ENCODE peak calls at places on chromosomes 11 and 22, in ten cellular contexts. O, R, G, B, U, F, S, W, Y and T are unnamed samples. For H3K4me1 and H3K36me3, the result is how much of the 10 kb centered on the place peaks cover.

GRCh38 chr22:25774575-25775026 is 32.6 kb downstream of the MYO18B start:
- DNase-seq in B (no peak), O (no peak), G (no peak), W (no peak), Y (no peak), U (no peak), F (no peak), S (no peak), R (no peak), T (no peak)

GRCh38 chr11:43327987-43328386 is 16.2 kb downstream of the API5 start:
- DNase-seq in S (no peak), Y (no peak), R (no peak), B (no peak), O (peak), F (no peak), G (no peak), W (peak), U (no peak), T (no peak)

GRCh38 chr11:61969838-61970452 is 2.5 kb upstream of the FTH1 start:
- DNase-seq in F (no peak), O (no peak), W (no peak), S (no peak), R (no peak), B (no peak), Y (no peak), G (no peak), U (no peak), T (no peak)

GRCh38 chr11:74397531-74398243 is 546 bp downstream of the PGM2L1 start:
- DNase-seq in B (peak), F (peak), G (no peak), Y (no peak), U (peak), R (peak), S (no peak), W (peak), O (peak), T (peak)

GRCh38 chr22:19811211-19811621 is 43.5 kb downstream of the GNB1L start:
- DNase-seq in U (no peak), W (no peak), G (no peak), F (peak), S (no peak), B (no peak), R (no peak), Y (peak), O (peak), T (peak)

GRCh38 chr11:2804189-2804588 is 81.4 kb downstream of the CDKN1C start:
- DNase-seq in G (peak), F (peak), B (no peak), W (no peak), S (no peak), U (peak), O (no peak), R (no peak), Y (peak), T (no peak)

GRCh38 chr11:129846508-129847335 is 31.1 kb downstream of the TMEM45B start:
- DNase-seq in W (no peak), F (no peak), B (peak), Y (no peak), R (no peak), S (no peak), G (no peak), O (no peak), U (no peak), T (no peak)

GRCh38 chr22:28297504-28297903 is 378.4 kb upstream of the PITPNB start:
- DNase-seq in G (no peak), Y (no peak), S (no peak), F (no peak), O (no peak), B (no peak), R (no peak), U (no peak), W (peak), T (no peak)

GRCh38 chr11:135069884-135070283 is 657.8 kb upstream of the B3GAT1 start:
- DNase-seq in F (no peak), S (no peak), G (no peak), U (no peak), Y (no peak), B (no peak), W (no peak), R (no peak), O (no peak), T (no peak)

GRCh38 chr22:39680486-39680885 is 109.9 kb downstream of the CACNA1I start:
- DNase-seq in G (no peak), R (no peak), F (no peak), B (no peak), U (no peak), W (no peak), Y (no peak), S (no peak), O (no peak), T (no peak)

GRCh38 chr11:23769214-23769613 is 727.6 kb upstream of the LUZP2 start:
- DNase-seq in S (no peak), B (no peak), O (no peak), Y (no peak), R (no peak), W (no peak), G (no peak), U (no peak), F (no peak), T (no peak)

GRCh38 chr11:9525116-9525515 is 48.4 kb upstream of the WEE1 start:
- DNase-seq in U (no peak), W (no peak), R (no peak), S (no peak), F (no peak), G (no peak), O (no peak), B (no peak), Y (no peak), T (no peak)

GRCh38 chr11:94740083-94740974 is 27.8 kb upstream of the AMOTL1 start:
- DNase-seq in O (peak), W (no peak), B (no peak), G (no peak), R (no peak), F (peak), Y (no peak), S (peak), U (no peak), T (no peak)

GRCh38 chr22:28892175-28892731 is 8.9 kb downstream of the ZNRF3 start:
- DNase-seq in Y (no peak), F (no peak), U (no peak), G (no peak), B (no peak), W (no peak), R (no peak), O (no peak), S (no peak), T (no peak)

GRCh38 chr22:23012081-23012622 is 58.2 kb upstream of the GNAZ start:
- DNase-seq in G (no peak), W (no peak), R (no peak), U (no peak), F (no peak), Y (no peak), S (no peak), O (no peak), B (peak), T (no peak)

GRCh38 chr11:78417175-78417887 is at the start of gene GAB2:
- DNase-seq in G (no peak), B (peak), F (peak), S (peak), R (peak), Y (no peak), U (no peak), W (no peak), O (peak), T (no peak)

GRCh38 chr11:75549370-75549958 is 12.6 kb upstream of the SERPINH1 start:
- DNase-seq in U (no peak), S (no peak), O (no peak), G (no peak), W (no peak), R (no peak), Y (no peak), B (no peak), F (no peak), T (no peak)

GRCh38 chr11:33360642-33361041 is 103.5 kb downstream of the HIPK3 start:
- DNase-seq in G (no peak), U (no peak), R (no peak), S (no peak), B (no peak), F (no peak), O (no peak), Y (no peak), W (no peak), T (no peak)

GRCh38 chr22:43387815-43388214 is 24.0 kb upstream of the MPPED1 start:
- DNase-seq in W (no peak), Y (no peak), S (no peak), R (no peak), B (no peak), U (no peak), F (peak), G (no peak), O (no peak), T (no peak)

GRCh38 chr11:134282121-134283045 is 6.2 kb downstream of the GLB1L3 start:
- DNase-seq in O (no peak), Y (no peak), F (no peak), R (no peak), G (no peak), B (no peak), U (no peak), S (no peak), W (no peak), T (no peak)

GRCh38 chr11:73260127-73260457 is 12.0 kb upstream of the P2RY6 start:
- DNase-seq in W (no peak), O (no peak), G (no peak), F (no peak), R (no peak), Y (no peak), S (no peak), U (no peak), B (no peak), T (peak)

GRCh38 chr11:2436013-2436520 is 8.2 kb downstream of the TRPM5 start:
- DNase-seq in W (no peak), G (no peak), S (peak), R (no peak), Y (no peak), O (peak), F (peak), U (no peak), B (no peak), T (no peak)

GRCh38 chr22:32206774-32207758 is 2.2 kb upstream of the RFPL2 start:
- DNase-seq in U (no peak), W (peak), O (peak), B (peak), F (no peak), Y (no peak), R (no peak), G (no peak), S (no peak), T (no peak)

GRCh38 chr11:2138436-2139117 is 612 bp downstream of the IGF2 start:
- DNase-seq in Y (no peak), G (no peak), F (peak), B (no peak), S (no peak), R (no peak), W (no peak), U (no peak), O (no peak), T (no peak)

GRCh38 chr22:27492566-27493201 is 308.9 kb downstream of the MN1 start:
- DNase-seq in S (no peak), U (no peak), F (no peak), R (no peak), G (no peak), W (no peak), Y (no peak), O (no peak), B (no peak), T (no peak)

GRCh38 chr11:9601041-9601875 is 27.8 kb downstream of the WEE1 start:
- DNase-seq in Y (no peak), U (peak), S (no peak), F (no peak), O (no peak), R (peak), B (peak), G (no peak), W (no peak), T (no peak)

GRCh38 chr11:36724742-36725387 is 126.8 kb upstream of the RAG2 start:
- DNase-seq in R (no peak), S (no peak), U (no peak), O (no peak), Y (no peak), W (no peak), G (no peak), B (no peak), F (no peak), T (no peak)

GRCh38 chr11:116215471-116216113 is 557.2 kb downstream of the BUD13 start:
- DNase-seq in U (no peak), O (no peak), B (no peak), S (no peak), Y (no peak), W (peak), F (no peak), G (no peak), R (no peak), T (peak)

GRCh38 chr22:41952713-41953112 is 763 bp downstream of the SMIM45 start:
- DNase-seq in W (no peak), Y (no peak), U (no peak), S (no peak), F (no peak), O (no peak), R (no peak), G (no peak), B (no peak), T (no peak)

GRCh38 chr11:69283446-69283845 is 10.5 kb upstream of the MYEOV start:
- DNase-seq in W (no peak), R (no peak), G (no peak), S (no peak), O (no peak), F (peak), U (no peak), B (no peak), Y (no peak), T (no peak)

GRCh38 chr11:2684581-2684980 is 15.2 kb downstream of the KCNQ1OT1 start:
- DNase-seq in S (peak), U (no peak), Y (peak), G (no peak), B (no peak), O (peak), W (no peak), F (peak), R (no peak), T (no peak)

GRCh38 chr11:122235615-122236014 is 119.6 kb upstream of the BLID start:
- DNase-seq in O (peak), F (no peak), W (no peak), R (no peak), Y (no peak), G (no peak), B (no peak), S (no peak), U (no peak), T (no peak)

GRCh38 chr11:62337682-62338181 is 484 bp downstream of the ASRGL1 start:
- DNase-seq in W (peak), S (peak), R (no peak), O (peak), F (peak), Y (no peak), B (peak), G (no peak), U (no peak), T (peak)

GRCh38 chr11:64659417-64660144 is 63.4 kb downstream of the NRXN2 start:
- DNase-seq in S (no peak), O (no peak), W (peak), G (no peak), Y (no peak), F (no peak), U (no peak), R (no peak), B (no peak), T (peak)

GRCh38 chr22:19035474-19036228 is 86.6 kb downstream of the DGCR2 start:
- DNase-seq in S (peak), G (no peak), R (no peak), B (no peak), F (peak), Y (no peak), W (peak), U (no peak), O (no peak), T (no peak)

GRCh38 chr22:42627981-42628380 is 12.4 kb downstream of the ATP5MGL start:
- DNase-seq in B (no peak), W (no peak), O (no peak), F (no peak), G (no peak), U (no peak), S (no peak), R (no peak), Y (no peak), T (no peak)

DNA sequence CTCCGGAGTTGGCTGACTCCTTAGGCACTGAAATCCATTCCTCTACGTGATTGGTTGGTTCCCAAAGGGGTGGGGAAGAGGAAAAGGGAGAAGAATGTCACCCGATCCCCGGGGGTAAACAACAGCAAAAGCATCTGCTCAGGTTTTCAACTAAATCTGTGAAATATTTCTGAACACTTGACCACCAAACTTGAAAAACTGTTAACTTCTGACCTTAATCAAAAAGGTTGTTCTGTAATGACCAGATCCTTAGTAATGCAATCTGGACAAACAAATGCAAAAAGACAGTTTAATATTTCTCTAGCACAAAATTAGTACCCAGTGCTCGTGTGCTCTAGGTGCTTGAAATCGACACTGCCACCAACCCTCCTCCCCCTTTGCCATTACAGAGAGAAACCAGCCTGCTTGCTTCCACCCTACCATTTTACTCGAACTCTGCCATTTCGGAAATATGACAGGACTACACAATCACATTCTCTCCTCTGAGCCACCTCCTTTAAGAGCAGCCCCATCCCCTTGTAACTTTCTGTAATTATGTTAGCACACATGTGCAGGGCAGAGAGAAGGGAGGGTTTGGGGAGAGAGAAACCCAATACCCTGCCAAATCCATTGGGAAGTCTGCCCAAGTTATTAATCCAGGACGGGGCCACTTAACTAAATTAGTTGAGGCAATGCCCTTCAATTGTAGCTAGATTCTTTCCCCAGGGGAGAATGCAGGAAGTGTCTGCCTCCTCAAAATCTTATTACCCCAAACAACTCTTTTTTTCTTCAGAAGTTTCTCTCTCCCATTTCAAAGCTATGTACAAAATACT is 113.8 kb downstream of the RBFOX2 start:
- DNase-seq in B (no peak), U (no peak), Y (peak), F (no peak), S (no peak), O (peak), R (no peak), W (peak), G (peak), T (peak)
- H3K4me1 ChIP-seq in B (under half), U (under half), Y (under half), F (under half), S (half or more), O (half or more), R (under half), W (under half), G (half or more), T (under half)

GRCh38 chr22:24170189-24170588 is 11.1 kb upstream of the SUSD2 start:
- DNase-seq in U (no peak), R (no peak), S (no peak), G (no peak), W (no peak), B (no peak), F (no peak), Y (no peak), O (no peak), T (no peak)

GRCh38 chr22:24169439-24170058 is 11.7 kb upstream of the SUSD2 start:
- DNase-seq in R (no peak), S (no peak), F (no peak), W (no peak), B (no peak), O (no peak), G (no peak), Y (no peak), U (no peak), T (no peak)

GRCh38 chr22:24166811-24167210 is 14.5 kb upstream of the SUSD2 start:
- DNase-seq in U (no peak), S (no peak), W (no peak), R (no peak), G (no peak), F (no peak), Y (no peak), B (no peak), O (no peak), T (no peak)

GRCh38 chr22:24171822-24172221 is 9.5 kb upstream of the SUSD2 start:
- DNase-seq in O (no peak), R (no peak), G (no peak), S (no peak), F (no peak), Y (no peak), U (no peak), B (no peak), W (no peak), T (no peak)

DNA sequence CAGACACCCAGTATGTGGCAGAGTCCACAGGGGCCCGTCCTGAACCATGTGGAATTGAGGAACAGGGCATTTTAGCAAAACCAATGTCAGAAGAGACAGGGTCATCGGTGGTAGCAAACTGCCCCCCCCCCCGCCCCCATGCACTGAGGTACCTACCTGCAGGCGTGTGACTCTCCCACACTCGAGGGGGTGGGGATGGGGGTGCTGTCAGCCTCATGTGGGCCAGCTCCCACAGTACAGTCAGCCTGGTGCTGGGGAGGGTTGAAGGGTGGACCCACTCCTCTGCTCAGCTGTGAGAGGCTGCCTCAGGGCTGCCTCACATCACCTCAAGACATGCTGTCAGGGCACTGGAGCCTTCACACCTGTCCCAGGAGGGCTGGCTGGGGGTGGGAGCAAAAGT is 10.7 kb upstream of the SUSD2 start:
- DNase-seq in B (no peak), R (no peak), S (no peak), Y (no peak), F (no peak), U (no peak), O (no peak), G (no peak), W (no peak), T (no peak)
- H3K36me3 ChIP-seq in B (half or more), R (under half), S (half or more), Y (under half), F (under half), U (half or more), O (under half), G (under half), W (half or more), T (half or more)

GRCh38 chr22:29914165-29914564 is 31.2 kb downstream of the MTMR3 start:
- DNase-seq in G (no peak), W (no peak), F (no peak), Y (no peak), O (no peak), R (no peak), U (no peak), B (no peak), S (no peak), T (no peak)
- H3K4me1 ChIP-seq in G (half or more), W (under half), F (under half), Y (under half), O (under half), R (under half), U (under half), B (under half), S (under half), T (under half)

GRCh38 chr11:57487021-57487778 is 26.9 kb downstream of the RTN4RL2 start:
- DNase-seq in F (no peak), U (no peak), R (no peak), W (no peak), Y (no peak), G (no peak), O (peak), S (no peak), B (no peak), T (no peak)

GRCh38 chr11:57493507-57494503 is 21.7 kb downstream of the SLC43A1 start:
- DNase-seq in W (peak), Y (peak), U (peak), G (no peak), B (peak), F (peak), O (peak), R (peak), S (no peak), T (peak)

GRCh38 chr11:57490456-57491248 is 24.9 kb downstream of the SLC43A1 start:
- DNase-seq in B (no peak), F (no peak), Y (no peak), G (no peak), U (no peak), R (no peak), W (no peak), O (peak), S (no peak), T (no peak)

GRCh38 chr11:57487920-57488319 is 27.6 kb downstream of the SLC43A1 start:
- DNase-seq in Y (no peak), G (no peak), S (no peak), R (no peak), F (no peak), B (no peak), W (no peak), U (no peak), O (no peak), T (no peak)

DNA sequence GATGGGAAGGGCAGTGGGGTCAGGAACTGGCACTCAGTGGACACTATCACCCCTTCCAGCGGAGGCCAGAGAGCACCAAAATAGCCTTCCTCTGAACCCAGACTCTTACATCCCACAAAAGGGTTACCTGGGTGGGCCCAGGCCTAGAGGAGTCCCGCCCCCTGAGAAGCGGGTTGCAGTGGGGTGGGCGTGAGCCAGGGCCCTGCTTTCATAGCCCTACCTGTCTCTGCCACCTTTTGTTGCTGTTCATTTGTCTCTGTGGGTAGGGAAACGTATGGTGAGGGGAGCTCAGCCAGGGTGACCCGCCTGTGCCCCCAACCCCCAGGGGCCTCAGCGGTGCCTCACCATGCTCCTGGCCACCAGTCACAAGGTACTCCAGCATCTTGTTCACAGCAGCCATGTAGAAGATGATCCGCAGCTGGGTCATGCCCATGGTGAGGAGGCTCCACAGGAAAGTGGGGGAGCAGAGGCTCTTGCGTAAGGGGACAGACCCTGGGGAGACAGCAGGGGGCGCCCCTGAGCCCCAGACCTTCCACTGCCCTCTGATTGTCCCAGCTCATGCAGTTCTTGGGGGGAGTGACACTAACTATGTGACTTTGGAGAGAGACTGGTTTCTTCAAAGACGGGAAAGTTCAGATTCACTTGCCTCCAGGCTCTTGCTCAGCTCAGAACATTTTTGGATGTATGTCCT is 24.0 kb downstream of the SLC43A1 start:
- DNase-seq in G (no peak), F (no peak), R (peak), Y (no peak), U (no peak), O (no peak), W (peak), S (no peak), B (peak), T (no peak)
- H3K36me3 ChIP-seq in G (under half), F (under half), R (under half), Y (under half), U (under half), O (under half), W (half or more), S (half or more), B (under half), T (under half)